ENCODE peak calls at places on chromosomes 1 and 21, in seven cellular contexts. One of them, this sample, is unnamed.

GRCh38 chr1:24929876-24930702 is at the start of gene RUNX3:
- DNase-seq in HepG2: no peak
- DNase-seq in NT2/D1: no peak
- DNase-seq in GM12878: peak
- DNase-seq in H1: peak
- DNase-seq in SK-N-SH: peak
- DNase-seq in K562: peak
- DNase-seq in this sample: peak

GRCh38 chr1:111654839-111655238 is 35.2 kb downstream of the RAP1A start:
- DNase-seq in HepG2: no peak
- DNase-seq in NT2/D1: no peak
- DNase-seq in GM12878: peak
- DNase-seq in H1: no peak
- DNase-seq in SK-N-SH: no peak
- DNase-seq in K562: no peak
- DNase-seq in this sample: no peak

GRCh38 chr1:87410771-87411170 is 82.1 kb downstream of the LMO4 start:
- DNase-seq in HepG2: no peak
- DNase-seq in NT2/D1: no peak
- DNase-seq in GM12878: no peak
- DNase-seq in H1: no peak
- DNase-seq in SK-N-SH: peak
- DNase-seq in K562: no peak
- DNase-seq in this sample: no peak

GRCh38 chr21:23660560-23660959 is 1946.7 kb downstream of the MRPL39 start:
- DNase-seq in HepG2: no peak
- DNase-seq in NT2/D1: no peak
- DNase-seq in GM12878: no peak
- DNase-seq in H1: no peak
- DNase-seq in SK-N-SH: no peak
- DNase-seq in K562: no peak
- DNase-seq in this sample: no peak

GRCh38 chr1:96220644-96221043 is 500.9 kb upstream of the PTBP2 start:
- DNase-seq in HepG2: no peak
- DNase-seq in NT2/D1: no peak
- DNase-seq in GM12878: no peak
- DNase-seq in H1: no peak
- DNase-seq in SK-N-SH: no peak
- DNase-seq in K562: no peak
- DNase-seq in this sample: no peak

GRCh38 chr1:47687618-47687940 is 249.7 kb downstream of the FOXD2 start:
- DNase-seq in HepG2: no peak
- DNase-seq in NT2/D1: no peak
- DNase-seq in GM12878: no peak
- DNase-seq in H1: peak
- DNase-seq in SK-N-SH: no peak
- DNase-seq in K562: no peak
- DNase-seq in this sample: no peak

GRCh38 chr1:92485374-92486250 is 1.1 kb downstream of the GFI1 start:
- DNase-seq in HepG2: peak
- DNase-seq in NT2/D1: no peak
- DNase-seq in GM12878: no peak
- DNase-seq in H1: peak
- DNase-seq in SK-N-SH: peak
- DNase-seq in K562: peak
- DNase-seq in this sample: peak

GRCh38 chr1:55833452-55834160 is 618.4 kb upstream of the USP24 start:
- DNase-seq in HepG2: no peak
- DNase-seq in NT2/D1: no peak
- DNase-seq in GM12878: no peak
- DNase-seq in H1: no peak
- DNase-seq in SK-N-SH: no peak
- DNase-seq in K562: no peak
- DNase-seq in this sample: no peak

GRCh38 chr1:29416825-29417557 is 180.7 kb downstream of the PTPRU start:
- DNase-seq in HepG2: no peak
- DNase-seq in NT2/D1: no peak
- DNase-seq in GM12878: no peak
- DNase-seq in H1: peak
- DNase-seq in SK-N-SH: no peak
- DNase-seq in K562: no peak
- DNase-seq in this sample: no peak

GRCh38 chr1:86069757-86070145 is 86.8 kb downstream of the COL24A1 start:
- DNase-seq in HepG2: no peak
- DNase-seq in NT2/D1: no peak
- DNase-seq in GM12878: no peak
- DNase-seq in H1: no peak
- DNase-seq in SK-N-SH: no peak
- DNase-seq in K562: no peak
- DNase-seq in this sample: no peak

GRCh38 chr1:241834733-241835377 is 13.1 kb upstream of the EXO1 start:
- DNase-seq in HepG2: peak
- DNase-seq in NT2/D1: peak
- DNase-seq in GM12878: no peak
- DNase-seq in H1: no peak
- DNase-seq in SK-N-SH: peak
- DNase-seq in K562: no peak
- DNase-seq in this sample: peak

GRCh38 chr1:81021134-81021533 is 779.6 kb upstream of the ADGRL2 start:
- DNase-seq in HepG2: no peak
- DNase-seq in NT2/D1: no peak
- DNase-seq in GM12878: no peak
- DNase-seq in H1: no peak
- DNase-seq in SK-N-SH: no peak
- DNase-seq in K562: no peak
- DNase-seq in this sample: no peak
- TF ChIP-seq YY1 in HepG2: no peak
- TF ChIP-seq YY1 in NT2/D1: no peak
- TF ChIP-seq YY1 in GM12878: no peak
- TF ChIP-seq YY1 in H1: no peak
- TF ChIP-seq YY1 in SK-N-SH: no peak
- TF ChIP-seq YY1 in K562: no peak
- TF ChIP-seq YY1 in this sample: no peak

GRCh38 chr21:45250272-45250671 is 37.4 kb downstream of the POFUT2 start:
- DNase-seq in HepG2: no peak
- DNase-seq in NT2/D1: no peak
- DNase-seq in GM12878: no peak
- DNase-seq in H1: no peak
- DNase-seq in SK-N-SH: no peak
- DNase-seq in K562: no peak
- DNase-seq in this sample: no peak

GRCh38 chr21:45248301-45248892 is 39.3 kb downstream of the POFUT2 start:
- DNase-seq in HepG2: no peak
- DNase-seq in NT2/D1: no peak
- DNase-seq in GM12878: no peak
- DNase-seq in H1: peak
- DNase-seq in SK-N-SH: no peak
- DNase-seq in K562: no peak
- DNase-seq in this sample: no peak

GRCh38 chr21:45250914-45251634 is 36.6 kb downstream of the POFUT2 start:
- DNase-seq in HepG2: no peak
- DNase-seq in NT2/D1: no peak
- DNase-seq in GM12878: no peak
- DNase-seq in H1: no peak
- DNase-seq in SK-N-SH: peak
- DNase-seq in K562: no peak
- DNase-seq in this sample: no peak

GRCh38 chr21:45249626-45250025 is 38.1 kb downstream of the POFUT2 start:
- DNase-seq in HepG2: no peak
- DNase-seq in NT2/D1: no peak
- DNase-seq in GM12878: no peak
- DNase-seq in H1: no peak
- DNase-seq in SK-N-SH: no peak
- DNase-seq in K562: no peak
- DNase-seq in this sample: no peak

DNA sequence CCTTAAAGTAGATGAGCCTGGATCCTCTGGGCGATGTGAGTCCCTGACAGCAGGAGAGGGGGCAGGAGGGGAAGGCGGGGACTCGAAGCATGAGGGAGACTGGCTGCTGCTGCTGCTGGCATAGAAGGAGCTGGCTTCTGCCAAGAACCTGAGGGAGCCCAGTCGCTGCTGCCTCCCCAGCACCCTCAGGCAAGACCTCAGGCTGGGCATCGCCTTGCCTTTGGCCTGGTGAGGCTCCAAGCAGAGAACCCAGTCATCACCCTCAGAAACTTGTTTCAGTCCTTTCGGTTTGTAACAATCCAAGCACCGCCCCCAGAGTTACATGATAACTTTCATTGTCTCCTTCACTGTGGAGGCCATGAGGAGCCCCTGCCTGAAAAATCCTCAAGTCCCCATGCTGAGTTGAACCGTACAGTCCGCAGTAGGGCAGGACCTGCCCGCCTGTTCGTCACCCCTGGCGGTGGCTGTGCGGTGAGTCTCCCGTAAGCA is 38.8 kb downstream of the POFUT2 start:
- DNase-seq in HepG2: no peak
- DNase-seq in NT2/D1: no peak
- DNase-seq in GM12878: no peak
- DNase-seq in H1: peak
- DNase-seq in SK-N-SH: peak
- DNase-seq in K562: no peak
- DNase-seq in this sample: no peak
- TF ChIP-seq YY1 in HepG2: no peak
- TF ChIP-seq YY1 in NT2/D1: no peak
- TF ChIP-seq YY1 in GM12878: no peak
- TF ChIP-seq YY1 in H1: no peak
- TF ChIP-seq YY1 in SK-N-SH: no peak
- TF ChIP-seq YY1 in K562: no peak
- TF ChIP-seq YY1 in this sample: no peak

GRCh38 chr1:163195728-163196448 is 6.8 kb downstream of the RGS5 start:
- DNase-seq in HepG2: no peak
- DNase-seq in NT2/D1: no peak
- DNase-seq in GM12878: no peak
- DNase-seq in H1: no peak
- DNase-seq in SK-N-SH: no peak
- DNase-seq in K562: no peak
- DNase-seq in this sample: peak
- TF ChIP-seq YY1 in HepG2: no peak
- TF ChIP-seq YY1 in NT2/D1: no peak
- TF ChIP-seq YY1 in GM12878: no peak
- TF ChIP-seq YY1 in H1: no peak
- TF ChIP-seq YY1 in SK-N-SH: no peak
- TF ChIP-seq YY1 in K562: no peak
- TF ChIP-seq YY1 in this sample: no peak

GRCh38 chr1:8962812-8963669 is 17.4 kb downstream of the CA6 start:
- DNase-seq in HepG2: peak
- DNase-seq in NT2/D1: peak
- DNase-seq in GM12878: no peak
- DNase-seq in H1: peak
- DNase-seq in SK-N-SH: peak
- DNase-seq in K562: peak
- DNase-seq in this sample: peak
- TF ChIP-seq YY1 in HepG2: no peak
- TF ChIP-seq YY1 in NT2/D1: no peak
- TF ChIP-seq YY1 in GM12878: no peak
- TF ChIP-seq YY1 in H1: no peak
- TF ChIP-seq YY1 in SK-N-SH: no peak
- TF ChIP-seq YY1 in K562: no peak
- TF ChIP-seq YY1 in this sample: peak

GRCh38 chr1:183032122-183032921 is 9.1 kb downstream of the LAMC1 start:
- DNase-seq in HepG2: peak
- DNase-seq in NT2/D1: no peak
- DNase-seq in GM12878: no peak
- DNase-seq in H1: no peak
- DNase-seq in SK-N-SH: no peak
- DNase-seq in K562: no peak
- DNase-seq in this sample: no peak

GRCh38 chr1:183029591-183030000 is 6.4 kb downstream of the LAMC1 start:
- DNase-seq in HepG2: peak
- DNase-seq in NT2/D1: no peak
- DNase-seq in GM12878: no peak
- DNase-seq in H1: no peak
- DNase-seq in SK-N-SH: no peak
- DNase-seq in K562: no peak
- DNase-seq in this sample: no peak

GRCh38 chr1:183027791-183028190 is 4.6 kb downstream of the LAMC1 start:
- DNase-seq in HepG2: no peak
- DNase-seq in NT2/D1: peak
- DNase-seq in GM12878: no peak
- DNase-seq in H1: no peak
- DNase-seq in SK-N-SH: no peak
- DNase-seq in K562: no peak
- DNase-seq in this sample: no peak

GRCh38 chr1:183027031-183027430 is 3.8 kb downstream of the LAMC1 start:
- DNase-seq in HepG2: no peak
- DNase-seq in NT2/D1: no peak
- DNase-seq in GM12878: no peak
- DNase-seq in H1: no peak
- DNase-seq in SK-N-SH: no peak
- DNase-seq in K562: no peak
- DNase-seq in this sample: no peak

DNA sequence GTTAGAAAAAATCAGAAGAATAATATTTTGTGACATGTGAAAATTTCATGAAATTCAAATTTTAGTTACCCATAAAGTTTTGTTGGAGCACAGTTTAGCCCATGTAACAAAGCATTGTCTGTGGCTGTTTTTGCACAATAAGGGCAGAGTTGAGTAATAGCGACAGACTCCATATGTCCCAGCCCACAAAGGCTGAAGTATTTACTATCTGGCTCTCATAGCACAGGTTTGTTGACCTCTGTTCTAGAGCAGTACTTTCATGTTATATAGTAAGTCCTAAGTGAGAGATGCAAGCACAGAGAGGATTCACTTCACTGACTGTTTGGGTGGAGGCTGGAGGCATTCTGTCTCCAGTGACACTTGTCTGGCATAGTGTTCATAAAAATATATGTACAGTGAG is 6.8 kb downstream of the LAMC1 start:
- DNase-seq in HepG2: peak
- DNase-seq in NT2/D1: no peak
- DNase-seq in GM12878: no peak
- DNase-seq in H1: no peak
- DNase-seq in SK-N-SH: no peak
- DNase-seq in K562: no peak
- DNase-seq in this sample: no peak
- TF ChIP-seq YY1 in HepG2: no peak
- TF ChIP-seq YY1 in NT2/D1: no peak
- TF ChIP-seq YY1 in GM12878: no peak
- TF ChIP-seq YY1 in H1: no peak
- TF ChIP-seq YY1 in SK-N-SH: no peak
- TF ChIP-seq YY1 in K562: no peak
- TF ChIP-seq YY1 in this sample: no peak

DNA sequence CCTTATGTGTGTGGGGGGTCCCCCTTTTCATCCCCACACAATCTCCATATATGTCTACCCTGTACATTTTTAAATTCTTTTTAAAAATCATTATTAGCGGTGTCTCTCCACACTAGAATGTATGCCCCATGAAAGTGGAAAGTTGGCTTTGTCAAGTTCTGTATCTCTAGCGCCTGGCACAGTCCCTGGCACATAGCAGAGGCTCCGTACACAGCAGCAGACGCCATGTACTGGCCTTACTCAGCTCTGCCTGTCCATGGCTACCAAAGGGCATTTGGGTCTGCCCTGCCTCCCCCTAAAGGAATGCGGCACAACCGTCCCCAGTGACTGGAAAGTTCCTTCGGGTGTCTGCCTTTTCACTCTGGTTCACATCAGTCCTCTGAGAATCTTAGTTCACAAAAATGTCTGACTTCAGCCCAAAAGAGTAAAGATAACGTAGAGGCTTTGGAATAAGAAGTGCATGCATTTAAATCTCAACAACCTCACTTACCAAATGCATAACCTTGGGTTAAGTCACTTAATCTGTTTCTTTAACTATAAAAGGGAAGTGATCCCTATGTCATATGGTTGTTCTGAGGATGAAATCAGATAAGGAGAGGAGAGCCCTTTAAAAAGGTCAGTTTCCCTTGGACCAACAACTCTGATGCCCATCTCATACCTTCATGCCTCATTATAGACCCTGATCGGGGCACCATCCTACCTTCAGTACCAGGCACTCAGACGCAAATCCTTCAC is 61.1 kb downstream of the CD46 start:
- DNase-seq in HepG2: no peak
- DNase-seq in NT2/D1: no peak
- DNase-seq in GM12878: no peak
- DNase-seq in H1: no peak
- DNase-seq in SK-N-SH: no peak
- DNase-seq in K562: no peak
- DNase-seq in this sample: no peak
- TF ChIP-seq YY1 in HepG2: no peak
- TF ChIP-seq YY1 in NT2/D1: no peak
- TF ChIP-seq YY1 in GM12878: no peak
- TF ChIP-seq YY1 in H1: no peak
- TF ChIP-seq YY1 in SK-N-SH: no peak
- TF ChIP-seq YY1 in K562: no peak
- TF ChIP-seq YY1 in this sample: no peak

This sample was measured in HCT116.